ENCODE peak calls at places on chromosomes 7 and 10, in eight cellular contexts. G is AML-193, I is myocyte, H is smooth muscle cell of the brain vasculature, C is mesothelial cell of epicardium, B is NCI-H1417, N is HEK293T, T is OCI-LY7. P is an unnamed sample.

GRCh38 chr10:12729885-12730284 is 271.6 kb downstream of the CCDC3 start:
- DNase-seq in G (no peak), I (peak), H (no peak), C (no peak), B (no peak), N (peak), T (no peak), P (no peak)

GRCh38 chr10:70232155-70232858 is 922 bp downstream of the PPA1 start:
- DNase-seq in G (peak), I (peak), H (no peak), C (no peak), B (peak), N (peak), T (peak), P (peak)

GRCh38 chr7:71630521-71630920 is 498.6 kb downstream of the GALNT17 start:
- DNase-seq in G (no peak), I (peak), H (no peak), C (no peak), B (no peak), N (no peak), T (no peak), P (no peak)

GRCh38 chr7:40948239-40948638 is 754.7 kb downstream of the INHBA start:
- DNase-seq in G (no peak), I (no peak), H (no peak), C (no peak), B (no peak), N (no peak), T (no peak), P (no peak)

GRCh38 chr7:35701287-35701686 is 6.4 kb upstream of the HERPUD2 start:
- DNase-seq in G (no peak), I (no peak), H (no peak), C (no peak), B (no peak), N (no peak), T (peak), P (no peak)

GRCh38 chr7:5685192-5685591 is 96.3 kb downstream of the RNF216 start:
- DNase-seq in G (no peak), I (no peak), H (no peak), C (no peak), B (no peak), N (no peak), T (no peak), P (no peak)

GRCh38 chr10:67506083-67506756 is 189.8 kb downstream of the CTNNA3 start:
- DNase-seq in G (no peak), I (peak), H (no peak), C (no peak), B (peak), N (no peak), T (no peak), P (no peak)

GRCh38 chr10:98446121-98446655 is 547 bp downstream of the HPS1 start:
- DNase-seq in G (peak), I (peak), H (no peak), C (no peak), B (peak), N (peak), T (no peak), P (peak)

GRCh38 chr10:120508393-120508792 is 51.4 kb downstream of the PLPP4 start:
- DNase-seq in G (no peak), I (peak), H (peak), C (no peak), B (no peak), N (no peak), T (no peak), P (peak)

GRCh38 chr10:1477578-1477977 is 259.7 kb downstream of the ADARB2 start:
- DNase-seq in G (no peak), I (no peak), H (no peak), C (no peak), B (no peak), N (no peak), T (no peak), P (no peak)

GRCh38 chr10:52502237-52502636 is 188.2 kb downstream of the DKK1 start:
- DNase-seq in G (no peak), I (no peak), H (no peak), C (no peak), B (no peak), N (no peak), T (no peak), P (no peak)

GRCh38 chr10:129057856-129058663 is 409.0 kb upstream of the MGMT start:
- DNase-seq in G (no peak), I (peak), H (no peak), C (no peak), B (no peak), N (no peak), T (no peak), P (no peak)

GRCh38 chr10:17349717-17350116 is 104.7 kb downstream of the ST8SIA6 start:
- DNase-seq in G (no peak), I (no peak), H (no peak), C (no peak), B (no peak), N (no peak), T (no peak), P (no peak)

GRCh38 chr7:47373871-47374451 is 207.9 kb downstream of the TNS3 start:
- DNase-seq in G (no peak), I (peak), H (no peak), C (no peak), B (peak), N (no peak), T (peak), P (no peak)

GRCh38 chr7:155567646-155568334 is 21.4 kb upstream of the CNPY1 start:
- DNase-seq in G (no peak), I (peak), H (no peak), C (no peak), B (no peak), N (no peak), T (no peak), P (no peak)

GRCh38 chr7:158695726-158696452 is 8.7 kb downstream of the NCAPG2 start:
- DNase-seq in G (peak), I (peak), H (peak), C (no peak), B (peak), N (peak), T (no peak), P (peak)

GRCh38 chr10:7945469-7946187 is 108.9 kb upstream of the GATA3 start:
- DNase-seq in G (no peak), I (peak), H (no peak), C (no peak), B (no peak), N (no peak), T (no peak), P (peak)